ENCODE peak calls at places on chromosomes 3 and 15, in five cellular contexts. C is HCT116, U is K562, P is HepG2, K is SK-N-SH. Q is an unnamed sample.

GRCh38 chr3:133494469-133494868 is 79.0 kb upstream of the CDV3 start:
- DNase-seq in C (no peak), U (peak; percentile 42), P (peak; percentile 65), K (no peak), Q (no peak)

GRCh38 chr3:61371123-61371522 is 119.9 kb upstream of the FHIT start:
- DNase-seq in C (peak; percentile 35), U (peak; percentile 32), P (peak; percentile 10), K (peak; percentile 40), Q (no peak)

GRCh38 chr3:11637901-11638668 is 5.6 kb downstream of the VGLL4 start:
- DNase-seq in C (no peak), U (peak; percentile 12), P (no peak), K (peak; percentile 27), Q (no peak)

GRCh38 chr3:150300847-150301517 is 107.1 kb upstream of the TSC22D2 start:
- DNase-seq in C (no peak), U (no peak), P (no peak), K (no peak), Q (no peak)

GRCh38 chr3:150106752-150107428 is 136.2 kb upstream of the PFN2 start:
- DNase-seq in C (no peak), U (no peak), P (no peak), K (peak; percentile 15), Q (no peak)

GRCh38 chr3:59818033-59818936 is 768.5 kb upstream of the CFAP20DC start:
- DNase-seq in C (peak; percentile 85), U (peak; percentile 72), P (no peak), K (no peak), Q (no peak)

GRCh38 chr15:67783303-67783702 is 42.0 kb upstream of the SKOR1 start:
- DNase-seq in C (no peak), U (no peak), P (no peak), K (no peak), Q (no peak)

GRCh38 chr15:70098170-70098460 is 398 bp upstream of the TLE3 start:
- DNase-seq in C (no peak), U (no peak), P (no peak), K (no peak), Q (no peak)

GRCh38 chr15:78084359-78084750 is 6.8 kb upstream of the TBC1D2B start:
- DNase-seq in C (no peak), U (no peak), P (no peak), K (peak; percentile 45), Q (no peak)

GRCh38 chr3:30511524-30512278 is 94.7 kb upstream of the TGFBR2 start:
- DNase-seq in C (no peak), U (no peak), P (peak; percentile 83), K (no peak), Q (no peak)

GRCh38 chr15:64740361-64741170 is 34.8 kb downstream of the RBPMS2 start:
- DNase-seq in C (no peak), U (peak; percentile 55), P (peak; percentile 26), K (peak; percentile 42), Q (peak; percentile 45)

GRCh38 chr3:123546133-123546755 is 38.6 kb downstream of the HACD2 start:
- DNase-seq in C (no peak), U (no peak), P (no peak), K (no peak), Q (no peak)

GRCh38 chr15:83659011-83659811 is 5.3 kb downstream of the ADAMTSL3 start:
- DNase-seq in C (no peak), U (no peak), P (peak; percentile 10), K (no peak), Q (no peak)

GRCh38 chr3:195856410-195857084 is 44.8 kb upstream of the MUC4 start:
- DNase-seq in C (no peak), U (peak; percentile 92), P (no peak), K (no peak), Q (no peak)

GRCh38 chr3:148331111-148331818 is 366.4 kb upstream of the AGTR1 start:
- DNase-seq in C (no peak), U (no peak), P (no peak), K (no peak), Q (no peak)

GRCh38 chr3:30826381-30827061 is 67.9 kb downstream of the GADL1 start:
- DNase-seq in C (no peak), U (no peak), P (no peak), K (no peak), Q (no peak)

GRCh38 chr3:155921486-155921885 is 51.0 kb downstream of the GMPS start:
- DNase-seq in C (no peak), U (no peak), P (no peak), K (no peak), Q (no peak)

GRCh38 chr3:120433662-120434331 is 17.0 kb downstream of the FSTL1 start:
- DNase-seq in C (no peak), U (no peak), P (no peak), K (no peak), Q (no peak)

GRCh38 chr3:107578091-107578490 is 55.3 kb downstream of the BBX start:
- DNase-seq in C (no peak), U (no peak), P (no peak), K (no peak), Q (no peak)

GRCh38 chr15:43775411-43775965 is 1.3 kb downstream of the ELL3 start:
- DNase-seq in C (peak; percentile 85), U (peak; percentile 40), P (peak; percentile 79), K (peak; percentile 52), Q (peak; percentile 93)

GRCh38 chr3:14921811-14922705 is 25.3 kb upstream of the NR2C2 start:
- DNase-seq in C (no peak), U (no peak), P (no peak), K (no peak), Q (no peak)

GRCh38 chr15:33565099-33565498 is 254.3 kb downstream of the RYR3 start:
- DNase-seq in C (no peak), U (no peak), P (no peak), K (no peak), Q (no peak)

GRCh38 chr3:14428087-14429067 is 26.0 kb downstream of the SLC6A6 start:
- DNase-seq in C (no peak), U (no peak), P (no peak), K (no peak), Q (no peak)

GRCh38 chr3:146131616-146132410 is 29.2 kb downstream of the PLOD2 start:
- DNase-seq in C (no peak), U (no peak), P (peak; percentile 33), K (no peak), Q (no peak)

GRCh38 chr15:50594311-50594710 is 47.8 kb upstream of the USP50 start:
- DNase-seq in C (no peak), U (peak; percentile 60), P (no peak), K (no peak), Q (no peak)

GRCh38 chr3:64995857-64996564 is 308.2 kb upstream of the ADAMTS9 start:
- DNase-seq in C (no peak), U (peak; percentile 23), P (peak; percentile 18), K (no peak), Q (no peak)

GRCh38 chr3:190012314-190012782 is 108.3 kb downstream of the P3H2 start:
- DNase-seq in C (peak; percentile 49), U (no peak), P (peak; percentile 66), K (no peak), Q (peak; percentile 45)

GRCh38 chr3:8712871-8713360 is 20.7 kb upstream of the CAV3 start:
- DNase-seq in C (no peak), U (no peak), P (no peak), K (no peak), Q (no peak)

GRCh38 chr3:195173696-195174095 is 97.3 kb downstream of the XXYLT1 start:
- DNase-seq in C (no peak), U (no peak), P (no peak), K (no peak), Q (no peak)

GRCh38 chr15:71585159-71585558 is 225.2 kb upstream of the NR2E3 start:
- DNase-seq in C (no peak), U (no peak), P (no peak), K (no peak), Q (no peak)

GRCh38 chr3:127690823-127691452 is 18.2 kb downstream of the ABTB1 start:
- DNase-seq in C (peak; percentile 43), U (peak; percentile 46), P (peak; percentile 59), K (peak; percentile 73), Q (peak; percentile 76)

GRCh38 chr3:49276475-49277356 is at the start of gene C3orf62:
- DNase-seq in C (no peak), U (no peak), P (no peak), K (peak; percentile 93), Q (no peak)

GRCh38 chr3:102105113-102105642 is 255.9 kb downstream of the NFKBIZ start:
- DNase-seq in C (no peak), U (no peak), P (no peak), K (no peak), Q (no peak)

GRCh38 chr15:99564221-99565030 is 1.4 kb upstream of the MEF2A start:
- DNase-seq in C (no peak), U (peak; percentile 20), P (peak; percentile 36), K (no peak), Q (no peak)
- TF ChIP-seq JUND in C (no peak), U (no peak), P (no peak), K (no peak), Q (no peak)

DNA sequence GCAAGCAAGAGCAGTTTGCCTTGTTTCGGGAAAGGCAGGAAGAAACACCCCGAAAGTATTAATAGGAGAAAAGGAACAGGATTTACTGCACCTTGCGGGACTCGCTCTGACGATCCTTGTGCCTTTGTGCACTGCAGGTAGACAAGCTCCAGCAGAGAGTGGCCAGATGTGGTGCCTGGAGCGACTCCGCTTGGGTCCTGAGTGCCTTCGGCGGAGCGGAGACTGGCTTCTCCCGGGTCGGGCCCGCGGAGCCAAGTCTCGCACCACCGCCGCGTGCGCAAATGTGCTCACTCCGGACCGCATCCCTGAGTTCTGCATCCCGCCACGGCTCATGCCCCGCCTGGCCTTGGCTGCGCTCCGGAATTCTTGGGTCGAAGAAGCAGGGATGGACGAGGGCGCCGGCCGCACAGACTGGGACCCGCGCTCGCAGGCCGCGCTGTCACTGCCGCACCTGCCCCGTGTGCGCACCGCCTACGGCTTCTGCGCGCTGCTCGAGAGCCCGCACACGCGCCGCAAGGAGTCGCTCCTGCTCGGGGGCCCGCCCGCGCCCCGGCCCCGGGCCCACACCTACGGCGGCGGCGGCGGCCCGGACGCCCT is 769 bp downstream of the C2CD4A start:
- DNase-seq in C (no peak), U (no peak), P (no peak), K (peak; percentile 49), Q (no peak)
- TF ChIP-seq JUND in C (no peak), U (no peak), P (no peak), K (no peak), Q (no peak)

DNA sequence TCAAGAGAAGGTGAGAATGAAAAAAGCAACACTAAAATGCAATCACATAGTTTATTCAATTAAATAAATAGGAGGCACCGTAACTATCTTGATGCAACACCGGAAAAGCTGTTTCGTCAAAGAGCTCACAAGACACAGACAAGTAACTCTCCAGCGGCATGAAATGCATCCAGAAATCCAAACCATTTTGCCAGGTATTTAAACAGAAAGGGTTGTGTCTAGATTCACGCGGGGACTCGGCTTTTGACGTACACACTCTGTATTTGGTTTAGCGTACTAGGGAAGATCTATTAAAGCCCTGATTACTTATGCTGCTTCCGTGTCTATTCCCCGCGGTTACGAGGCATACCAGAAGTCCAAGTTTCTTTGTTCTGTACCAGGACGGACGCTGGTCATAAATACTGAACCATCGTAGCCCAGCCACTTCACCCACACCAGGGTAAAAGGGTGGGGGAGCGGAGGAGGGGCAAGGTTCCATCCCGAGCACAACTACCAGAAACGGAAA is 685 bp downstream of the BNIP2 start:
- DNase-seq in C (peak; percentile 6), U (peak; percentile 46), P (peak; percentile 42), K (no peak), Q (no peak)
- TF ChIP-seq JUND in C (no peak), U (no peak), P (no peak), K (no peak), Q (no peak)

DNA sequence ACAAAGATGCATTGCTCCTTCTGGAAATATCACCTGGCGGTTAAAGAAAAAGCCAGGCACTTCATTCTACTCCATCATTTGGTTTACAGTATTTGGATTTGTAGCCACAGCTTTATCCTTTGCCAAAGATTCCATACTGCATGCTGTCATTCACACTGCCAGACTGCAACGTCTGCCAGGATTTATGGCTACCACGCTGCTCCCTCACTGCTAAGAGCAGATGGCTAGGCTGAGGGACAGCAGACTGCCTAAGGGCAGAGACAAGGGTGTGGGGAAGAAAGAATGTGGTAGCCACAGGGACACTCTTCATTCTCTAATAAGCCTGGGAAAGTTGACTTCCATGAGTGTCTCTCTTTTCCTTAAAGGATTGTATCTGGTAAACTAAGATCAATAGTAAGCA is 1047.0 kb downstream of the TUSC7 start:
- DNase-seq in C (no peak), U (no peak), P (no peak), K (peak; percentile 13), Q (peak; percentile 13)
- TF ChIP-seq JUND in C (no peak), U (no peak), P (no peak), K (no peak), Q (no peak)